ENCODE peak calls at places on chromosomes 11 and 22, in four cellular contexts. One of them, this sample, is unnamed.

GRCh38 chr11:120135838-120136237 is 2.1 kb downstream of the TRIM29 start:
- DNase-seq in nephron progenitor cell: no peak
- DNase-seq in activated naive CD8-positive, alpha-beta T cell treated with anti-CD3 and anti-CD28 coated beads, Interleukin-2, amount 50 U/mL, for 24 hours: no peak
- DNase-seq in nucleus accumbens: no peak
- DNase-seq in this sample: no peak

GRCh38 chr11:134801526-134801925 is 389.5 kb upstream of the B3GAT1 start:
- DNase-seq in nephron progenitor cell: no peak
- DNase-seq in activated naive CD8-positive, alpha-beta T cell treated with anti-CD3 and anti-CD28 coated beads, Interleukin-2, amount 50 U/mL, for 24 hours: no peak
- DNase-seq in nucleus accumbens: no peak
- DNase-seq in this sample: no peak

GRCh38 chr11:76252625-76253024 is 46.3 kb upstream of the WNT11 start:
- DNase-seq in nephron progenitor cell: peak; percentile 69
- DNase-seq in activated naive CD8-positive, alpha-beta T cell treated with anti-CD3 and anti-CD28 coated beads, Interleukin-2, amount 50 U/mL, for 24 hours: no peak
- DNase-seq in nucleus accumbens: no peak
- DNase-seq in this sample: peak; percentile 75

GRCh38 chr11:70509476-70509875 is 111.1 kb downstream of the CTTN start:
- DNase-seq in nephron progenitor cell: no peak
- DNase-seq in activated naive CD8-positive, alpha-beta T cell treated with anti-CD3 and anti-CD28 coated beads, Interleukin-2, amount 50 U/mL, for 24 hours: no peak
- DNase-seq in nucleus accumbens: no peak
- DNase-seq in this sample: no peak

GRCh38 chr11:3108183-3108721 is 51.0 kb upstream of the CARS1 start:
- DNase-seq in nephron progenitor cell: no peak
- DNase-seq in activated naive CD8-positive, alpha-beta T cell treated with anti-CD3 and anti-CD28 coated beads, Interleukin-2, amount 50 U/mL, for 24 hours: no peak
- DNase-seq in nucleus accumbens: no peak
- DNase-seq in this sample: no peak

GRCh38 chr11:46380340-46381045 is 976 bp upstream of the MDK start:
- DNase-seq in nephron progenitor cell: peak; percentile 80
- DNase-seq in activated naive CD8-positive, alpha-beta T cell treated with anti-CD3 and anti-CD28 coated beads, Interleukin-2, amount 50 U/mL, for 24 hours: peak; percentile 80
- DNase-seq in nucleus accumbens: peak; percentile 47
- DNase-seq in this sample: peak; percentile 46

GRCh38 chr11:2570211-2570811 is 125.5 kb downstream of the KCNQ1 start:
- DNase-seq in nephron progenitor cell: no peak
- DNase-seq in activated naive CD8-positive, alpha-beta T cell treated with anti-CD3 and anti-CD28 coated beads, Interleukin-2, amount 50 U/mL, for 24 hours: no peak
- DNase-seq in nucleus accumbens: no peak
- DNase-seq in this sample: no peak

GRCh38 chr11:13338437-13339069 is 61.0 kb downstream of the BMAL1 start:
- DNase-seq in nephron progenitor cell: no peak
- DNase-seq in activated naive CD8-positive, alpha-beta T cell treated with anti-CD3 and anti-CD28 coated beads, Interleukin-2, amount 50 U/mL, for 24 hours: peak; percentile 31
- DNase-seq in nucleus accumbens: no peak
- DNase-seq in this sample: no peak

GRCh38 chr22:24247011-24247507 is 2.2 kb upstream of the GGT5 start:
- DNase-seq in nephron progenitor cell: no peak
- DNase-seq in activated naive CD8-positive, alpha-beta T cell treated with anti-CD3 and anti-CD28 coated beads, Interleukin-2, amount 50 U/mL, for 24 hours: no peak
- DNase-seq in nucleus accumbens: no peak
- DNase-seq in this sample: no peak

GRCh38 chr22:32313532-32313931 is 44.1 kb upstream of the RFPL3 start:
- DNase-seq in nephron progenitor cell: no peak
- DNase-seq in activated naive CD8-positive, alpha-beta T cell treated with anti-CD3 and anti-CD28 coated beads, Interleukin-2, amount 50 U/mL, for 24 hours: no peak
- DNase-seq in nucleus accumbens: no peak
- DNase-seq in this sample: no peak

GRCh38 chr11:111494040-111494439 is 18.1 kb downstream of the BTG4 start:
- DNase-seq in nephron progenitor cell: no peak
- DNase-seq in activated naive CD8-positive, alpha-beta T cell treated with anti-CD3 and anti-CD28 coated beads, Interleukin-2, amount 50 U/mL, for 24 hours: no peak
- DNase-seq in nucleus accumbens: no peak
- DNase-seq in this sample: no peak

GRCh38 chr22:46089426-46090041 is 60.8 kb upstream of the PPARA start:
- DNase-seq in nephron progenitor cell: no peak
- DNase-seq in activated naive CD8-positive, alpha-beta T cell treated with anti-CD3 and anti-CD28 coated beads, Interleukin-2, amount 50 U/mL, for 24 hours: no peak
- DNase-seq in nucleus accumbens: no peak
- DNase-seq in this sample: no peak

GRCh38 chr11:32213223-32213622 is 122.3 kb downstream of the RCN1 start:
- DNase-seq in nephron progenitor cell: no peak
- DNase-seq in activated naive CD8-positive, alpha-beta T cell treated with anti-CD3 and anti-CD28 coated beads, Interleukin-2, amount 50 U/mL, for 24 hours: peak; percentile 6
- DNase-seq in nucleus accumbens: peak; percentile 26
- DNase-seq in this sample: peak; percentile 15

GRCh38 chr11:2768471-2769408 is 68.9 kb upstream of the KCNQ1OT1 start:
- DNase-seq in nephron progenitor cell: no peak
- DNase-seq in activated naive CD8-positive, alpha-beta T cell treated with anti-CD3 and anti-CD28 coated beads, Interleukin-2, amount 50 U/mL, for 24 hours: peak; percentile 36
- DNase-seq in nucleus accumbens: no peak
- DNase-seq in this sample: no peak

GRCh38 chr22:41028841-41029240 is 63.6 kb upstream of the EP300 start:
- DNase-seq in nephron progenitor cell: no peak
- DNase-seq in activated naive CD8-positive, alpha-beta T cell treated with anti-CD3 and anti-CD28 coated beads, Interleukin-2, amount 50 U/mL, for 24 hours: no peak
- DNase-seq in nucleus accumbens: no peak
- DNase-seq in this sample: no peak

GRCh38 chr22:29580200-29580810 is 608 bp downstream of the NIPSNAP1 start:
- DNase-seq in nephron progenitor cell: no peak
- DNase-seq in activated naive CD8-positive, alpha-beta T cell treated with anti-CD3 and anti-CD28 coated beads, Interleukin-2, amount 50 U/mL, for 24 hours: peak; percentile 5
- DNase-seq in nucleus accumbens: peak; percentile 29
- DNase-seq in this sample: peak; percentile 6

GRCh38 chr11:115707180-115707905 is 203.1 kb upstream of the CADM1 start:
- DNase-seq in nephron progenitor cell: no peak
- DNase-seq in activated naive CD8-positive, alpha-beta T cell treated with anti-CD3 and anti-CD28 coated beads, Interleukin-2, amount 50 U/mL, for 24 hours: no peak
- DNase-seq in nucleus accumbens: no peak
- DNase-seq in this sample: peak; percentile 24

GRCh38 chr22:17815703-17816254 is 41.5 kb upstream of the BID start:
- DNase-seq in nephron progenitor cell: no peak
- DNase-seq in activated naive CD8-positive, alpha-beta T cell treated with anti-CD3 and anti-CD28 coated beads, Interleukin-2, amount 50 U/mL, for 24 hours: no peak
- DNase-seq in nucleus accumbens: no peak
- DNase-seq in this sample: no peak

GRCh38 chr22:47299879-47300697 is 537.6 kb downstream of the TBC1D22A start:
- DNase-seq in nephron progenitor cell: no peak
- DNase-seq in activated naive CD8-positive, alpha-beta T cell treated with anti-CD3 and anti-CD28 coated beads, Interleukin-2, amount 50 U/mL, for 24 hours: no peak
- DNase-seq in nucleus accumbens: no peak
- DNase-seq in this sample: no peak

This sample was measured in SJCRH30.